ENCODE peak calls at places on chromosomes 4 and X, in eight cellular contexts. Z, F, C, X, A, S, L and J are unnamed samples.

GRCh38 chr4:98749206-98749605 is 90.8 kb upstream of the TSPAN5 start:
- DNase-seq in A (peak; percentile 63), C (no peak), L (no peak), Z (no peak), X (no peak), F (peak; percentile 17), S (no peak), J (no peak)

GRCh38 chrX:56728752-56729151 is 291 bp upstream of the NBDY start:
- DNase-seq in F (peak; percentile 17), X (peak; percentile 5), C (no peak), S (peak; percentile 12), A (peak; percentile 16), L (no peak), Z (peak; percentile 15), J (peak; percentile 34)

GRCh38 chr4:181753189-181753588 is 490.0 kb upstream of the TENM3 start:
- DNase-seq in L (no peak), F (no peak), A (no peak), C (no peak), S (no peak), X (no peak), Z (no peak), J (no peak)

GRCh38 chr4:154551872-154552686 is 1.9 kb upstream of the PLRG1 start:
- DNase-seq in A (peak; percentile 85), L (peak; percentile 72), Z (peak; percentile 22), C (peak; percentile 81), X (peak; percentile 82), S (peak; percentile 86), F (peak; percentile 76), J (peak; percentile 95)

GRCh38 chr4:39353478-39354177 is 12.5 kb downstream of the RFC1 start:
- DNase-seq in Z (peak; percentile 78), L (no peak), S (peak; percentile 20), X (peak; percentile 39), F (peak; percentile 90), C (no peak), A (peak; percentile 58), J (peak; percentile 69)

GRCh38 chr4:152050098-152050497 is 289.3 kb upstream of the GATB start:
- DNase-seq in X (no peak), F (no peak), C (no peak), L (no peak), S (no peak), Z (no peak), A (no peak), J (no peak)

GRCh38 chr4:150248181-150248580 is 169.9 kb downstream of the DCLK2 start:
- DNase-seq in C (no peak), X (peak; percentile 40), A (no peak), Z (no peak), F (no peak), S (no peak), L (no peak), J (peak; percentile 44)

GRCh38 chr4:113411496-113411938 is 350.0 kb downstream of the CAMK2D start:
- DNase-seq in S (peak; percentile 51), X (peak; percentile 97), Z (no peak), F (no peak), A (peak; percentile 96), L (no peak), C (peak; percentile 60), J (peak; percentile 95)

GRCh38 chr4:68748181-68748981 is 67.4 kb upstream of the UGT2B10 start:
- DNase-seq in S (peak; percentile 13), Z (no peak), A (no peak), F (no peak), L (no peak), C (no peak), X (no peak), J (no peak)

GRCh38 chr4:576991-577498 is 950 bp upstream of the TMEM271 start:
- DNase-seq in C (no peak), A (no peak), L (peak; percentile 36), F (no peak), Z (no peak), S (no peak), X (no peak), J (no peak)

GRCh38 chrX:134026732-134027311 is 41.4 kb upstream of the GPC3 start:
- DNase-seq in Z (no peak), L (peak; percentile 77), A (peak; percentile 49), S (peak; percentile 79), F (peak; percentile 26), X (peak; percentile 5), C (peak; percentile 24), J (peak; percentile 59)

GRCh38 chr4:92864176-92864575 is 560.4 kb downstream of the GRID2 start:
- DNase-seq in A (no peak), F (no peak), Z (no peak), C (no peak), X (no peak), L (peak; percentile 13), S (no peak), J (no peak)

GRCh38 chr4:10119773-10120172 is 3.2 kb upstream of the WDR1 start:
- DNase-seq in S (no peak), L (no peak), F (no peak), Z (no peak), A (no peak), X (no peak), C (no peak), J (no peak)

GRCh38 chr4:10119263-10119662 is 2.7 kb upstream of the WDR1 start:
- DNase-seq in L (no peak), C (no peak), Z (no peak), A (no peak), F (no peak), S (no peak), X (no peak), J (no peak)

GRCh38 chr4:10117424-10118354 is 1.1 kb upstream of the WDR1 start:
- DNase-seq in C (no peak), A (peak; percentile 26), S (peak; percentile 32), Z (no peak), F (peak; percentile 85), X (no peak), L (peak; percentile 41), J (peak; percentile 63)

GRCh38 chr4:10116625-10117423 is at the start of gene WDR1:
- DNase-seq in F (peak; percentile 98), L (peak; percentile 97), X (peak; percentile 94), S (peak; percentile 98), C (peak; percentile 96), A (peak; percentile 91), Z (peak; percentile 98), J (peak; percentile 98)

DNA sequence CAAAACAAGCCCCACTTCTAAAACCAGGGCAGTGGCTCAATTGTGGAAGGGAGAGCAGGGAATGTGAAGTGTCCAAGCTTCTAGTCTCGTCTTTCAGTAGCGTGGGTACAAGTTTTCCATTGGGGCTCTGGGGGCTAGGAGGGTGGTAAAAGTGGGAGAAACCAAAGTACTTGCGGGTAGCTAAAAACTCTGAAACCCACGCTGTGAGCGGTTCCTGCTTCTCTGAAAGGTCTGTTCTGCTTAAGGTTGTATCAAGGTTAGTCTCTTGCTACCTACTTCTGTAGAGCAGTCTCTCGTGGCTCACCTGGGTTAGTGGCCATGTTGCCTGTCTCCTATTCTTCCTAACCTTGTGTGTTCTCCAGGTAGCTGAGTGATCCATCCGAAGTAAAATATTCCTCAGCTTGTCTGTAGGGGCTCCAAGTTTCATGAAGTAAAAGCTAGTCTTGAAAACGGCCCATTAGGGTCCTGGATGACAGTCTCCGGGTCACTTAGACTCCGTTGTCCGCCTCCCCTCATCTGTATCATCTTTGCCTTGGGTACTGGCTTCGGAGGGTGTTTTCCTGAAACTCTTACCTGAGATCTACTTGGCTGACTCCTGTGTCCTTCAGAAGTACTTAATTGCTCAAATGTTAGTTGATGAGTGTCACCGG is 1.9 kb upstream of the WDR1 start:
- DNase-seq in L (no peak), C (no peak), S (no peak), A (no peak), F (peak; percentile 24), X (no peak), Z (no peak), J (no peak)
- H3K4me3 ChIP-seq in L (no peak overlapping the region), C (no peak overlapping the region), S (no peak overlapping the region), A (no peak overlapping the region), F (peak overlapping the region; percentile 86), X (no peak overlapping the region), Z (peak overlapping the region; percentile 68), J (no peak overlapping the region)

GRCh38 chr4:40648141-40648540 is 18.5 kb upstream of the RBM47 start:
- DNase-seq in A (peak; percentile 8), L (no peak), S (no peak), X (no peak), C (no peak), F (no peak), Z (no peak), J (no peak)
- TF ChIP-seq CTCF in A (no peak), L (no peak), S (no peak), X (no peak), C (no peak), F (no peak), Z (no peak), J (no peak)

GRCh38 chr4:16687845-16688244 is 210.6 kb downstream of the LDB2 start:
- DNase-seq in Z (no peak), S (no peak), F (no peak), L (no peak), X (peak; percentile 54), A (peak; percentile 34), C (no peak), J (no peak)
- H3K4me3 ChIP-seq in Z (no peak overlapping the region), S (no peak overlapping the region), F (no peak overlapping the region), L (no peak overlapping the region), X (no peak overlapping the region), A (no peak overlapping the region), C (no peak overlapping the region), J (no peak overlapping the region)

DNA sequence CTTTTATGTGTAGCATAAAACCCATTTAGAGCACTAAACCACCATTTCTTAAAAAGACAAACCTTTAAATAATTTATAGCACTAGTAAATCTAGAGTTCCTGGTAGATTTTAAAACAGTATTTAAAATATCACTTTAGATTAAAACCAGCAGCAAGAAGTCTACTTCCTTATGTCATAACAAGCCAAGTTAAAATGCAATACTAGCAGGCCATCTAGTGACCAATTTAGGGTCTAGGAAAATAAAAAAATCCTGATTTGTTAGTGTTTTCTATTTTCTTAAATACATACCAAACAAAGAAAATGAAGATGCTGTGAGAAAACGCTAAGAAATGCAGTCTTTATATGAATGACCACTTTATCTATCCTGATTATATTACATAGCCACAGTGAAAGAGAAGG is 53.9 kb downstream of the PAPSS1 start:
- DNase-seq in Z (no peak), X (peak; percentile 55), C (no peak), S (peak; percentile 43), L (peak; percentile 10), A (peak; percentile 48), F (peak; percentile 33), J (peak; percentile 70)
- TF ChIP-seq CTCF in Z (peak; percentile 17), X (peak; percentile 66), C (peak; percentile 51), S (peak; percentile 63), L (peak; percentile 56), A (peak; percentile 35), F (no peak), J (peak; percentile 42)